ENCODE peak calls at places on chromosomes 5 and 9, in eight cellular contexts. G is NCI-H1105 treated with DMSO at 0.1 percent for 48 hours, D is nephron progenitor cell, B is coronary artery, O is suprapubic skin, W is ELR, I is GM13976, Q is HTR-8/SVneo. L is an unnamed sample.

GRCh38 chr9:133715295-133715865 is 22.8 kb downstream of the SARDH start:
- DNase-seq in D (no peak), W (peak; percentile 89), I (no peak), Q (peak; percentile 33), O (no peak), G (no peak), B (no peak), L (no peak)

GRCh38 chr9:26947736-26948135 is 694 bp upstream of the PLAA start:
- DNase-seq in W (peak; percentile 24), B (no peak), D (no peak), I (no peak), Q (no peak), O (no peak), G (no peak), L (no peak)

GRCh38 chr5:14932902-14933475 is 61.4 kb upstream of the ANKH start:
- DNase-seq in B (no peak), I (no peak), W (peak; percentile 21), Q (no peak), G (no peak), D (no peak), O (no peak), L (no peak)

GRCh38 chr9:8366161-8366926 is 566.8 kb upstream of the DMAC1 start:
- DNase-seq in I (no peak), D (no peak), B (no peak), G (no peak), O (no peak), Q (no peak), W (no peak), L (peak; percentile 6)

GRCh38 chr9:126317513-126317912 is 9.1 kb upstream of the MVB12B start:
- DNase-seq in B (no peak), I (no peak), Q (no peak), D (no peak), O (no peak), W (peak; percentile 25), G (no peak), L (no peak)

GRCh38 chr5:153584561-153585359 is 94.3 kb downstream of the GRIA1 start:
- DNase-seq in W (no peak), O (no peak), G (no peak), I (no peak), D (no peak), Q (no peak), B (no peak), L (no peak)

GRCh38 chr5:53543401-53543800 is 17.0 kb upstream of the NDUFS4 start:
- DNase-seq in O (no peak), I (no peak), B (no peak), Q (no peak), D (no peak), W (peak; percentile 13), G (no peak), L (no peak)

GRCh38 chr5:130871346-130872086 is 293.5 kb downstream of the HINT1 start:
- DNase-seq in W (peak; percentile 47), B (no peak), D (peak; percentile 6), G (peak; percentile 0), I (peak; percentile 28), Q (peak; percentile 3), O (no peak), L (no peak)

GRCh38 chr9:114300153-114300845 is 22.6 kb upstream of the ORM1 start:
- DNase-seq in I (no peak), G (no peak), B (peak; percentile 46), D (no peak), O (peak; percentile 54), Q (no peak), W (no peak), L (no peak)

GRCh38 chr5:113201715-113202114 is 225.1 kb downstream of the DCP2 start:
- DNase-seq in W (no peak), I (no peak), B (no peak), O (no peak), D (no peak), G (no peak), Q (no peak), L (no peak)

GRCh38 chr9:109258619-109259321 is 62.1 kb downstream of the EPB41L4B start:
- DNase-seq in Q (no peak), B (no peak), O (no peak), I (no peak), G (peak; percentile 55), D (peak; percentile 63), W (no peak), L (no peak)

GRCh38 chr5:65018763-65019162 is 250.0 kb downstream of the CWC27 start:
- DNase-seq in O (no peak), Q (no peak), B (no peak), I (no peak), D (no peak), G (no peak), W (no peak), L (no peak)

GRCh38 chr5:151703227-151703626 is 16.5 kb upstream of the SPARC start:
- DNase-seq in W (no peak), B (no peak), O (no peak), D (no peak), Q (no peak), I (peak; percentile 44), G (peak; percentile 4), L (no peak)

GRCh38 chr5:36948041-36948440 is 71.5 kb downstream of the NIPBL start:
- DNase-seq in W (peak; percentile 82), D (no peak), O (no peak), Q (peak; percentile 35), I (no peak), G (no peak), B (no peak), L (no peak)

GRCh38 chr5:96601811-96602244 is 60.3 kb upstream of the CAST start:
- DNase-seq in O (no peak), G (peak; percentile 45), D (peak; percentile 49), W (peak; percentile 81), Q (peak; percentile 53), I (peak; percentile 64), B (no peak), L (no peak)